ENCODE peak calls at places on chromosomes 12 and 14, in four cellular contexts. One of them, this sample, is unnamed.

GRCh38 chr14:103107941-103108748 is 13.6 kb downstream of the EXOC3L4 start:
- DNase-seq in uterus: no peak
- DNase-seq in neural progenitor cell: no peak
- DNase-seq in fibroblast of lung: no peak
- DNase-seq in this sample: no peak

GRCh38 chr14:30266290-30266689 is 292.7 kb upstream of the G2E3 start:
- DNase-seq in neural progenitor cell: no peak
- DNase-seq in uterus: no peak
- DNase-seq in fibroblast of lung: no peak
- DNase-seq in this sample: no peak

GRCh38 chr12:6264402-6265037 is 46.0 kb upstream of the PLEKHG6 start:
- DNase-seq in neural progenitor cell: no peak
- DNase-seq in fibroblast of lung: no peak
- DNase-seq in uterus: no peak
- DNase-seq in this sample: no peak

GRCh38 chr12:5083955-5084849 is 40.5 kb downstream of the KCNA5 start:
- DNase-seq in fibroblast of lung: peak; percentile 83
- DNase-seq in uterus: no peak
- DNase-seq in neural progenitor cell: peak; percentile 62
- DNase-seq in this sample: no peak

GRCh38 chr14:63504628-63505027 is 38.5 kb downstream of the PPP2R5E start:
- DNase-seq in uterus: no peak
- DNase-seq in neural progenitor cell: no peak
- DNase-seq in fibroblast of lung: no peak
- DNase-seq in this sample: no peak

GRCh38 chr12:120119395-120119973 is 2.9 kb upstream of the RAB35 start:
- DNase-seq in neural progenitor cell: no peak
- DNase-seq in uterus: no peak
- DNase-seq in fibroblast of lung: peak; percentile 33
- DNase-seq in this sample: no peak

GRCh38 chr12:120639771-120640721 is at the start of gene CABP1:
- DNase-seq in fibroblast of lung: no peak
- DNase-seq in neural progenitor cell: peak; percentile 85
- DNase-seq in uterus: no peak
- DNase-seq in this sample: no peak

GRCh38 chr12:67069451-67070306 is 199.5 kb upstream of the CAND1 start:
- DNase-seq in neural progenitor cell: peak; percentile 87
- DNase-seq in fibroblast of lung: peak; percentile 39
- DNase-seq in uterus: peak; percentile 18
- DNase-seq in this sample: no peak

GRCh38 chr14:53894456-53894855 is 62.2 kb downstream of the BMP4 start:
- DNase-seq in neural progenitor cell: no peak
- DNase-seq in fibroblast of lung: peak; percentile 81
- DNase-seq in uterus: no peak
- DNase-seq in this sample: no peak

GRCh38 chr12:101670007-101670671 is 27.3 kb upstream of the CHPT1 start:
- DNase-seq in neural progenitor cell: peak; percentile 50
- DNase-seq in uterus: no peak
- DNase-seq in fibroblast of lung: peak; percentile 27
- DNase-seq in this sample: no peak
- TF ChIP-seq CTCF in neural progenitor cell: peak; percentile 67
- TF ChIP-seq CTCF in uterus: peak; percentile 39
- TF ChIP-seq CTCF in fibroblast of lung: peak; percentile 63
- TF ChIP-seq CTCF in this sample: no peak

GRCh38 chr12:126349383-126349782 is 1284.1 kb downstream of the AACS start:
- DNase-seq in neural progenitor cell: no peak
- DNase-seq in fibroblast of lung: no peak
- DNase-seq in uterus: no peak
- DNase-seq in this sample: no peak

GRCh38 chr12:126346087-126346486 is 1280.9 kb downstream of the AACS start:
- DNase-seq in fibroblast of lung: no peak
- DNase-seq in neural progenitor cell: no peak
- DNase-seq in uterus: no peak
- DNase-seq in this sample: no peak

GRCh38 chr12:126342866-126343265 is 1277.6 kb downstream of the AACS start:
- DNase-seq in uterus: no peak
- DNase-seq in fibroblast of lung: no peak
- DNase-seq in neural progenitor cell: no peak
- DNase-seq in this sample: no peak

GRCh38 chr12:126343352-126343751 is 1278.1 kb downstream of the AACS start:
- DNase-seq in fibroblast of lung: no peak
- DNase-seq in neural progenitor cell: no peak
- DNase-seq in uterus: no peak
- DNase-seq in this sample: no peak

GRCh38 chr12:126347421-126347820 is 1282.2 kb downstream of the AACS start:
- DNase-seq in neural progenitor cell: peak; percentile 28
- DNase-seq in fibroblast of lung: no peak
- DNase-seq in uterus: no peak
- DNase-seq in this sample: no peak
- TF ChIP-seq CTCF in neural progenitor cell: peak; percentile 56
- TF ChIP-seq CTCF in fibroblast of lung: no peak
- TF ChIP-seq CTCF in uterus: no peak
- TF ChIP-seq CTCF in this sample: no peak

DNA sequence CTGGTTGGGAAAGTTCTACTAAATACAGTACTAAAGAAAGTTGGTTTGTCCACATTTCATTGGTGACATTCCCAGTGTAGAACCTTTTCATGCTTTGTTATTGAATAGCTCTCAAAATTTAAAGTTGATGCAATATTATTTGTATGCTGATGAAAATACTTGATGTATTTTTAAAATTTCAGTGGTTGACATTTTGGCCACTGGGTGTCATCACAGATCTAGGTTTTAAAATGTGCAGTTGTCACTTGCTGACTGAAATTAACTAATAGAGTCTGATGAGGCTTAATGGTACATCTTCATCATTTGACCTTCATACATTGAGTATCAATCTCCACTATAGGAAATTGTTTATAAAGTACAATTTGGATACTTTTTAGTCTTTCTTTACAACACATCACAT is 37.1 kb downstream of the CMAS start:
- DNase-seq in neural progenitor cell: no peak
- DNase-seq in fibroblast of lung: peak; percentile 29
- DNase-seq in uterus: no peak
- DNase-seq in this sample: no peak
- TF ChIP-seq CTCF in neural progenitor cell: peak; percentile 58
- TF ChIP-seq CTCF in fibroblast of lung: peak; percentile 41
- TF ChIP-seq CTCF in uterus: peak; percentile 66
- TF ChIP-seq CTCF in this sample: no peak

GRCh38 chr12:65232490-65233077 is 45.9 kb upstream of the MSRB3 start:
- DNase-seq in fibroblast of lung: peak; percentile 11
- DNase-seq in uterus: no peak
- DNase-seq in neural progenitor cell: no peak
- DNase-seq in this sample: no peak
- TF ChIP-seq CTCF in fibroblast of lung: no peak
- TF ChIP-seq CTCF in uterus: no peak
- TF ChIP-seq CTCF in neural progenitor cell: peak; percentile 53
- TF ChIP-seq CTCF in this sample: no peak

DNA sequence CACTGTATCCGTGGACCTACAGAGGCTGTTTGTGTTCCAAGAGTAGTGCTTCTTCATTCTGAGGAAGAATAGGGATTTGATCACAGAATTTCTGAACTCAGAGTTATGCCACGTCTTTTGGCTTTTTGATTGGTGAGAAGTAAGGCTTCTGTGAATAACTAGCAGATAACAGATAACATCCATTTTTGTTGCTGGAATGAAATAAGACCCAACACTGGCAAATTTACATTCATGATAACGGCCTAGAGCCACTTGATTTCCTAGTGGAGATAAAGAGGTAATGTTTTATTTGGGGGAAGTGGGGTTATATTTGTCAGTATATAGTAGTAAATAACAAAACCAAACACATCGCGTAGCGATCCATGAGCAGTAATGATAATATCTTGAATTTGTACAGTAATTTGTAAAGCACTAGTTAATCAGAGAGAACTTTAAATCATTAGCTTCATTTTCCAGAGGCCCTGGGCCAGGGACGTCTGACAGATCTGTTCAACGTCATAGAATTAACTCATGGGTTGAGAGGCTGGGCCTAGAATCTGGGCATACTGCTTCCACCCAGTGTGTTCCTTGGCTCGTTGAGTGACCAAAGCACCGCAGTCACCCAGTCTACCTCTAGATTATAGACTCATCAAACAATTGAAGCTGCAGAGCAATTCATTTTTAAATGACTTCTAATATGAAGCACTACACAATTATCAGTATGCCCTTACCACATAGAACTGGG is 79.6 kb downstream of the HMGA2 start:
- DNase-seq in neural progenitor cell: no peak
- DNase-seq in fibroblast of lung: no peak
- DNase-seq in uterus: no peak
- DNase-seq in this sample: no peak
- TF ChIP-seq CTCF in neural progenitor cell: no peak
- TF ChIP-seq CTCF in fibroblast of lung: no peak
- TF ChIP-seq CTCF in uterus: no peak
- TF ChIP-seq CTCF in this sample: no peak

GRCh38 chr12:53643232-53643992 is 17.2 kb upstream of the ATF7 start:
- DNase-seq in neural progenitor cell: no peak
- DNase-seq in uterus: no peak
- DNase-seq in fibroblast of lung: no peak
- DNase-seq in this sample: no peak

GRCh38 chr12:53645191-53645590 is 19.0 kb upstream of the ATF7 start:
- DNase-seq in neural progenitor cell: no peak
- DNase-seq in fibroblast of lung: peak; percentile 83
- DNase-seq in uterus: no peak
- DNase-seq in this sample: no peak

DNA sequence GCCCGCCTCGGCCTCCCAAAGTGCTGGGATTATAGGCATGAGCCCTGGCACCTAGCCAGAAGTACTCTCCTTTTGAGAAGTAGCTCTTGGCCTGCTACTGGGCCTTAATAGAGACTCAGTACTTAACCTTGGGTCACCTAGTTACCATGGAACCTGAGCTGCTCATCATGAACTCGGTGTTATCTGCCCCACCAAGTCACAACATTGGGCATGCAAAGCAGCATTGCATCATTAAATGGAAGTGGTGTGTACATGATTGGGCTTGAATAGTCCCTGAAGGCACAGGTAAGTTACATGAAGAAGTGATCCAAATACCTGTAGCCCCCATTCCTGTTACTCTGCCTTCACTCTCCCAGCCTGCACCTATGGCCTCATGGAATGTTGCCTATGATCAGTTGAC is 18.0 kb upstream of the ATF7 start:
- DNase-seq in neural progenitor cell: no peak
- DNase-seq in uterus: no peak
- DNase-seq in fibroblast of lung: no peak
- DNase-seq in this sample: no peak
- TF ChIP-seq CTCF in neural progenitor cell: no peak
- TF ChIP-seq CTCF in uterus: no peak
- TF ChIP-seq CTCF in fibroblast of lung: no peak
- TF ChIP-seq CTCF in this sample: no peak

This sample was measured in omental fat pad.